ENCODE peak calls at places on chromosomes 13 and 19, in six cellular contexts. One of them, this sample, is unnamed.

GRCh38 chr19:44182145-44182544 is 17.2 kb downstream of the ZNF226 start:
- DNase-seq in A549: no peak
- DNase-seq in K562: no peak
- DNase-seq in HepG2: no peak
- DNase-seq in endothelial cell of umbilical vein: no peak
- DNase-seq in GM12878: no peak
- DNase-seq in this sample: no peak

GRCh38 chr19:11405846-11406643 is 13.1 kb downstream of the RGL3 start:
- DNase-seq in A549: no peak
- DNase-seq in K562: no peak
- DNase-seq in HepG2: no peak
- DNase-seq in endothelial cell of umbilical vein: no peak
- DNase-seq in GM12878: no peak
- DNase-seq in this sample: no peak

GRCh38 chr13:45439000-45439399 is 20.8 kb upstream of the SLC25A30 start:
- DNase-seq in A549: no peak
- DNase-seq in K562: no peak
- DNase-seq in HepG2: no peak
- DNase-seq in endothelial cell of umbilical vein: no peak
- DNase-seq in GM12878: peak
- DNase-seq in this sample: no peak

GRCh38 chr13:28716511-28716910 is 2.3 kb downstream of the SLC46A3 start:
- DNase-seq in A549: no peak
- DNase-seq in K562: no peak
- DNase-seq in HepG2: no peak
- DNase-seq in endothelial cell of umbilical vein: peak
- DNase-seq in GM12878: no peak
- DNase-seq in this sample: no peak

GRCh38 chr13:24308488-24309020 is 826 bp upstream of the C1QTNF9 start:
- DNase-seq in A549: no peak
- DNase-seq in K562: no peak
- DNase-seq in HepG2: no peak
- DNase-seq in endothelial cell of umbilical vein: no peak
- DNase-seq in GM12878: no peak
- DNase-seq in this sample: no peak

GRCh38 chr19:6325614-6326013 is 7.8 kb downstream of the ACER1 start:
- DNase-seq in A549: no peak
- DNase-seq in K562: no peak
- DNase-seq in HepG2: no peak
- DNase-seq in endothelial cell of umbilical vein: no peak
- DNase-seq in GM12878: no peak
- DNase-seq in this sample: no peak

GRCh38 chr13:96081888-96082287 is 8.0 kb upstream of the HS6ST3 start:
- DNase-seq in A549: no peak
- DNase-seq in K562: no peak
- DNase-seq in HepG2: no peak
- DNase-seq in endothelial cell of umbilical vein: no peak
- DNase-seq in GM12878: no peak
- DNase-seq in this sample: no peak

GRCh38 chr19:11767633-11768133 is 883 bp downstream of the ZNF441 start:
- DNase-seq in A549: no peak
- DNase-seq in K562: peak
- DNase-seq in HepG2: peak
- DNase-seq in endothelial cell of umbilical vein: peak
- DNase-seq in GM12878: peak
- DNase-seq in this sample: peak

GRCh38 chr19:2246801-2247361 is 2.2 kb upstream of the AMH start:
- DNase-seq in A549: no peak
- DNase-seq in K562: no peak
- DNase-seq in HepG2: no peak
- DNase-seq in endothelial cell of umbilical vein: no peak
- DNase-seq in GM12878: no peak
- DNase-seq in this sample: no peak

GRCh38 chr13:114194853-114195252 is 15.8 kb downstream of the CFAP97D2 start:
- DNase-seq in A549: no peak
- DNase-seq in K562: no peak
- DNase-seq in HepG2: no peak
- DNase-seq in endothelial cell of umbilical vein: no peak
- DNase-seq in GM12878: no peak
- DNase-seq in this sample: no peak

GRCh38 chr13:27510082-27510481 is 59.7 kb upstream of the MTIF3 start:
- DNase-seq in A549: no peak
- DNase-seq in K562: no peak
- DNase-seq in HepG2: no peak
- DNase-seq in endothelial cell of umbilical vein: no peak
- DNase-seq in GM12878: no peak
- DNase-seq in this sample: peak
- TF ChIP-seq MYC in A549: no peak
- TF ChIP-seq MYC in K562: no peak
- TF ChIP-seq MYC in HepG2: no peak
- TF ChIP-seq MYC in endothelial cell of umbilical vein: no peak
- TF ChIP-seq MYC in GM12878: no peak
- TF ChIP-seq MYC in this sample: no peak

GRCh38 chr19:45424191-45425058 is 708 bp upstream of the ERCC1 start:
- DNase-seq in A549: peak
- DNase-seq in K562: peak
- DNase-seq in HepG2: peak
- DNase-seq in endothelial cell of umbilical vein: peak
- DNase-seq in GM12878: no peak
- DNase-seq in this sample: peak

GRCh38 chr19:45421953-45422498 is 1.7 kb downstream of the ERCC1 start:
- DNase-seq in A549: no peak
- DNase-seq in K562: no peak
- DNase-seq in HepG2: no peak
- DNase-seq in endothelial cell of umbilical vein: no peak
- DNase-seq in GM12878: no peak
- DNase-seq in this sample: no peak

GRCh38 chr19:45423033-45423588 is 606 bp downstream of the ERCC1 start:
- DNase-seq in A549: peak
- DNase-seq in K562: no peak
- DNase-seq in HepG2: no peak
- DNase-seq in endothelial cell of umbilical vein: no peak
- DNase-seq in GM12878: no peak
- DNase-seq in this sample: no peak

GRCh38 chr19:45420871-45421270 is 2.8 kb downstream of the ERCC1 start:
- DNase-seq in A549: no peak
- DNase-seq in K562: no peak
- DNase-seq in HepG2: no peak
- DNase-seq in endothelial cell of umbilical vein: no peak
- DNase-seq in GM12878: no peak
- DNase-seq in this sample: no peak

DNA sequence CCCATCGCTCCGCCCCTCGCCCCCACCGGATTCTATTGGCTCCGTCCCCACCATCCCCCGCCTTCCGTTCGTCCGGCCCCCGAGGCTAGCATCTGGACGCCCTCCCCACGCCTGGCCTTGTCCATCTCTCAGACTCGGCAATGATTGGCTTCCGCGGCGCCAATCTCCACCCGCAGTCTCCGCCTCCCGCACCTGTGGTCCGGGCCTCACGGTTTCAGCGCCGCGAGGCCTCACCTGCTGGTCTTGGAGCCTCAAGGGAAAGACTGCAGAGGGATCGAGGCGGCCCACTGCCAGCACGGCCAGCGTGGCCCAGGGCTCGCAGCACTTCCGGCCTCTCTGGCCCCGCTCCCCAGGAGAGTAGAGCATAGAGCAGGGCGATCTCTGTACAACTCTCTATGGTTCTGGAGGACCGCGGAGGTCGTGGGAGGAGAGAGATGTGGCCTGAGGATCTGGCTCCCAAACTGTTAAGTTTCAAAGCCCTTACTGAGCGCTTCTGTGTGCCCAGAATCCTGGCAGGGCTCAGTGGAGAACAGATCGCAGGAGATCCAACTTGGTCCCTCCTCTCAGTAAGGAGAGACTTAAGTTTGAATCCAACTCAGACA is at the start of gene ERCC1:
- DNase-seq in A549: peak
- DNase-seq in K562: peak
- DNase-seq in HepG2: peak
- DNase-seq in endothelial cell of umbilical vein: peak
- DNase-seq in GM12878: peak
- DNase-seq in this sample: peak
- TF ChIP-seq POLR2A in A549: peak
- TF ChIP-seq POLR2A in K562: peak
- TF ChIP-seq POLR2A in HepG2: peak
- TF ChIP-seq POLR2A in endothelial cell of umbilical vein: peak
- TF ChIP-seq POLR2A in GM12878: peak
- TF ChIP-seq POLR2A in this sample: peak

GRCh38 chr19:41958367-41959055 is 610 bp downstream of the RABAC1 start:
- DNase-seq in A549: peak
- DNase-seq in K562: peak
- DNase-seq in HepG2: peak
- DNase-seq in endothelial cell of umbilical vein: peak
- DNase-seq in GM12878: no peak
- DNase-seq in this sample: peak
- H3K4me3 ChIP-seq in A549: peak
- H3K4me3 ChIP-seq in K562: peak
- H3K4me3 ChIP-seq in HepG2: peak
- H3K4me3 ChIP-seq in endothelial cell of umbilical vein: peak
- H3K4me3 ChIP-seq in GM12878: peak
- H3K4me3 ChIP-seq in this sample: peak

DNA sequence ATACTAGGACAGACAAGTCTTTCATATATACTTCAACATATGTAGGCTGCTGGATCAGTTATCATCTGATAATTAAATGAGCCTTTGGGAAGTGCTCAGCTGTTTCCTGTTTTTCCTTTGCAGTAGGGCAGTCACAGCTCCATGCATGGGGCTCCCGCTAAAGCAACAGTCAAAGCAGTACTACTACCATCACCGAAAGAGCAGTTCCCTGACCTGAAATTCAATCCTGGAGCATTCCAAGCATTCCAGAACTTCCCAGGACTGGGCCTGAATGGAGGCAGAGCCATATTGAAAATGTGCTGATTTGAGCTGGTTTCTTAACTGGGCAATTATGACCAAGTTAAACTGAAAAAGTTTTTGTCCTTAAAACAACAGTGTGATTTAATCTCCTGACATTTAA is 20.5 kb downstream of the MICU2 start:
- DNase-seq in A549: no peak
- DNase-seq in K562: no peak
- DNase-seq in HepG2: peak
- DNase-seq in endothelial cell of umbilical vein: peak
- DNase-seq in GM12878: no peak
- DNase-seq in this sample: no peak
- TF ChIP-seq MYC in A549: no peak
- TF ChIP-seq MYC in K562: no peak
- TF ChIP-seq MYC in HepG2: no peak
- TF ChIP-seq MYC in endothelial cell of umbilical vein: no peak
- TF ChIP-seq MYC in GM12878: no peak
- TF ChIP-seq MYC in this sample: no peak

DNA sequence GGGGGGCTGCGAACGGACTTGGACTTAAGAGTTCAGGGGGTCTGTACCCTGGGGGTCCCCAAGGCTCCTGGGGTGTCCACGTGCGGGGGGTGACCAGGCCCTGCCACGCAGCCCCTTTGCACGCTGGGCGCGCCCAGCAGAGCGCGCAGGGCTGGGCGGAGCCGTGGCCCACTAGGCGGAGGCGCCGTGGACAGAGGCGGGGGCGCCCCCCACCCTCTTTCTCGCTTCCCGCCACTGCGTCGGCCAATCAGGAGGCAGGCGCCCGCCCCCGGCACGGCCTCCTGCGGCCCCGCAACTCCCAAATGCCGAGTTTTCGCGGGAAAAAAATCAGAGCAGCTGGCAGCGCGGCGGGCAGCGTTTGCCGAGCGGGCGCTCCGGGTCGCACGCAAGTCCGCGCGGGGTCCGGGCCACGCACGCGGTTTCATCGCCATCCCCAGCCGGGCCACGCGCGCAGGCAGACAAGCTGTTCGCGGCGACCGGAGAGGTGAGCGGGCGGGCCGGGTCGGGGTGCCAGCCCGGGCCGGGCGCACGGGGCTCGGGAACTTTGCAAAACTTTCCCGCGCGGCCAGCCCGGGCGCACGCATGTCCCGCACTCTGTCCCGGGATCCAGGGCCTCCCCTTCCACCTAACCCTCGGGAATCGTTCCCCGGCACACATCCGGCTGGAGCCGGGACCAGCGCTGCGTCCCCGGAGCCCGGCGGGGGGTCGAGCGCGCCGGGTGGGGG is at the start of gene UHRF1:
- DNase-seq in A549: no peak
- DNase-seq in K562: peak
- DNase-seq in HepG2: peak
- DNase-seq in endothelial cell of umbilical vein: no peak
- DNase-seq in GM12878: no peak
- DNase-seq in this sample: peak
- TF ChIP-seq POLR2A in A549: peak
- TF ChIP-seq POLR2A in K562: peak
- TF ChIP-seq POLR2A in HepG2: peak
- TF ChIP-seq POLR2A in endothelial cell of umbilical vein: peak
- TF ChIP-seq POLR2A in GM12878: peak
- TF ChIP-seq POLR2A in this sample: no peak